ENCODE peak calls at places on chromosomes 3 and 15, in four cellular contexts. D is dorsolateral prefrontal cortex, H is fibroblast of pulmonary artery, F is cardiac fibroblast. Y is an unnamed sample.
A peak's percentile ranks its signal among the peaks of the same experiment; 100 is the strongest.

GRCh38 chr3:6825527-6825926 is 35.4 kb upstream of the GRM7 start:
- DNase-seq in D (no peak), H (no peak), F (no peak), Y (no peak)

GRCh38 chr3:156378871-156379270 is 176.0 kb downstream of the SSR3 start:
- DNase-seq in D (no peak), H (no peak), F (no peak), Y (no peak)

GRCh38 chr3:143306419-143306818 is 186.8 kb downstream of the CHST2 start:
- DNase-seq in D (no peak), H (no peak), F (no peak), Y (no peak)

GRCh38 chr15:74889390-74889881 is 406 bp upstream of the MPI start:
- DNase-seq in D (peak; percentile 69), H (peak; percentile 38), F (peak; percentile 43), Y (no peak)

GRCh38 chr3:172040976-172041963 is 1.9 kb downstream of the FNDC3B start:
- DNase-seq in D (no peak), H (peak; percentile 68), F (peak; percentile 77), Y (peak; percentile 54)

GRCh38 chr3:5103743-5104142 is 18.3 kb upstream of the ARL8B start:
- DNase-seq in D (no peak), H (no peak), F (no peak), Y (no peak)

GRCh38 chr3:15646924-15647511 is 45.5 kb downstream of the BTD start:
- DNase-seq in D (no peak), H (peak; percentile 98), F (peak; percentile 97), Y (peak; percentile 99)

GRCh38 chr3:171696805-171697204 is 113.5 kb downstream of the PLD1 start:
- DNase-seq in D (no peak), H (no peak), F (no peak), Y (no peak)

GRCh38 chr3:51672083-51672475 is 1.0 kb downstream of the TEX264 start:
- DNase-seq in D (no peak), H (no peak), F (no peak), Y (no peak)

GRCh38 chr3:150736903-150737832 is 25.8 kb downstream of the SIAH2 start:
- DNase-seq in D (no peak), H (peak; percentile 46), F (peak; percentile 41), Y (no peak)

GRCh38 chr15:20351448-20351961 is 190.1 kb downstream of the GOLGA6L6 start:
- DNase-seq in D (peak; percentile 58), H (no peak), F (no peak), Y (no peak)

GRCh38 chr3:197511853-197512635 is 43.7 kb downstream of the BDH1 start:
- DNase-seq in D (peak; percentile 34), H (no peak), F (no peak), Y (no peak)

GRCh38 chr3:147415337-147415736 is 6.2 kb downstream of the ZIC1 start:
- DNase-seq in D (no peak), H (no peak), F (no peak), Y (no peak)

GRCh38 chr3:175512700-175513099 is 653.6 kb downstream of the NAALADL2 start:
- DNase-seq in D (no peak), H (peak; percentile 2), F (no peak), Y (no peak)

GRCh38 chr15:59247364-59247763 is 40.7 kb downstream of the LDHAL6B start:
- DNase-seq in D (no peak), H (peak; percentile 89), F (peak; percentile 84), Y (peak; percentile 72)

GRCh38 chr3:127628788-127629456 is at the start of gene PODXL2:
- DNase-seq in D (peak; percentile 77), H (peak; percentile 58), F (peak; percentile 66), Y (peak; percentile 40)

GRCh38 chr3:23106641-23107040 is 96.5 kb upstream of the UBE2E2 start:
- DNase-seq in D (no peak), H (no peak), F (no peak), Y (no peak)

GRCh38 chr3:97957617-97958311 is 14.5 kb downstream of the RIOX2 start:
- DNase-seq in D (no peak), H (no peak), F (peak; percentile 53), Y (no peak)

GRCh38 chr15:32898414-32898813 is 180.6 kb downstream of the GREM1 start:
- DNase-seq in D (no peak), H (no peak), F (no peak), Y (no peak)
- TF ChIP-seq CTCF in D (no peak), H (no peak), F (no peak), Y (no peak)

GRCh38 chr3:82509106-82509842 is 747.8 kb upstream of the GBE1 start:
- DNase-seq in D (no peak), H (no peak), F (no peak), Y (no peak)
- H3K4me3 ChIP-seq in D (no peak overlapping the region), H (no peak overlapping the region), F (no peak overlapping the region), Y (no peak overlapping the region)

DNA sequence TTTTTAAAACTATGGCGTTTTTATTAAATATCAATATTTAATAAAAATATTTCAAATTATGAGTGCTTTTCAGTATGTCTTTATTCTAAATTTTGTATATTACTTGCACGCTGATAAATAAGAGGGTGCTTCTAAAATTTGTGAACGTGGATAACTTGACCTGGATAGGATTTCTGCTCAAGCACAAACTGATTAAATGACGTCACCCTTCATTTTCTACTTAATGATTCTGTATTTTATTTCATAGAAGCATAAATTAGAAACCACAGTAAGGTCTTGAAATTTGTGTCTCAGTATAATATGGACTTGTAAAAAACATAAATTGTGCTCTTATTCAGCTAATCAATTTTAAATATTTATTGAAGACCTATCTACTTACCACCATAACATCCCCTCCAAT is 903.7 kb downstream of the ROBO2 start:
- DNase-seq in D (no peak), H (no peak), F (no peak), Y (no peak)
- TF ChIP-seq CTCF in D (no peak), H (no peak), F (no peak), Y (no peak)

DNA sequence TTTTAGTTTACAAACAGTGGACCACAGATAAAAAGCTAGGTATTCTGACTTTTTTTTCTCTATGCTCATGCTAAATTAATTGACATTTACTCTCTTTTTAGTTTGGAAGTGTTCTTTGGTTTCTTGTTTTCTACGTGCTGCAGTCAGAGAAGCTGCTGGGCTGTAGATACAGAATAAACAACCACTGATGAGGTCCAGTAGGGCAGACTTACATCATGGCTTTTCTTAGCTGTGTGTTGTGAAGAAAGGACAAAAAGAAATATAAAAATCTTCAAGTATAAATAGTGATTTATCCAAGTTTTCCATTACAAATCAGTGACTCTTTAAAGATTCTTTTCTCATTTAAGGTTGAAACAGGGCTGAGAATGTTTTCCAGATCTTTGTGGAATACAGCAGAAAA is 122.2 kb downstream of the CMSS1 start:
- DNase-seq in D (no peak), H (no peak), F (no peak), Y (no peak)
- H3K4me3 ChIP-seq in D (no peak overlapping the region), H (no peak overlapping the region), F (no peak overlapping the region), Y (no peak overlapping the region)

GRCh38 chr15:90932660-90932991 is 277 bp upstream of the HDDC3 start:
- DNase-seq in D (no peak), H (no peak), F (no peak), Y (no peak)

GRCh38 chr15:90929709-90930019 is 2.7 kb downstream of the HDDC3 start:
- DNase-seq in D (no peak), H (no peak), F (no peak), Y (no peak)

GRCh38 chr15:90930861-90931629 is 1.3 kb downstream of the HDDC3 start:
- DNase-seq in D (no peak), H (no peak), F (peak; percentile 48), Y (no peak)

GRCh38 chr15:90933310-90933709 is 961 bp upstream of the HDDC3 start:
- DNase-seq in D (no peak), H (no peak), F (no peak), Y (no peak)

DNA sequence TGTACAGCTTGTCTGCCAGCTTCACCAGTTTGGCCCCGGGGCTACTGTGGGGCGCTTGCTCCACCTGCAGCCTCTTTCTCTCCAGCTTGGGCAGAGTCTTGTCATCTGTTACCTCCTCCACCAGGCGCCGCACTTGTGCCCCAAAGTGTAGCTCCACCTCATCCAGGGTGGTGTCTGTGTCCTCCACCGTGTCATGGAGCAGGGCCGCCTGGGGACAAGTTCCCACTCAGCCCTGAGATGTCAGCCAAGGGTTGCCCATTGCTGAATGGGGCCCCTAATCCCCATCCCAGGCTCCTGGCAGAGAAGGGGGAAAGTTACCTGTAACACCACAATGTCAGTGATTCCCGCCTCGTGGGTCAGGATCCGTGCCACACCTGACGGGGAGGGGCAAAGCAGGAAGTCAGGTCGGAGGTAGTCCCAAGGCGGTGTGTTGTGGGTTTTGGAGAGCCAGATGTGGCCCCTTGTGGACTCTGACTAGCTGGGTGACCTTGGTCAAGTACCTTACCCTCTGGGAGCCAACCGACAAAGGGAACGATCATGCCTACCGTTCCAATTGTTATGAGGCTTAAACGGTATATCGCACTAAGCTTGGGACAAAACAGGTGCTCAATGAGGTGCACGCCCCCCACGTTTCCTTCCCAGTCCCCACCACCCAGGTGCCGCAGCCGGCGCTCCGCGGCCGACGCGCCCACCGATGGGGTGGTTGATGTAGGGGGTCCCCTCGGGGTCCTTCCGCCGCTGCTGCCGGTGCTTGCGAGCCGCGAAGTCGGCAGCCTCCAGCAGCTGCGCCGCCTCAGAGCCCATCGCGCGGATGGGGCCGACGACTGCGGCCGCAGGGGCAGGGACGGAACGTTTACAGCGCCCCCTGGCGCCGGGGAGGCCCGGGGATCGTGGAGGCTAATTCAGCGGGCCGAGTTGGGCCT is at the start of gene HDDC3:
- DNase-seq in D (peak; percentile 92), H (peak; percentile 83), F (peak; percentile 87), Y (peak; percentile 79)
- TF ChIP-seq CTCF in D (peak; percentile 93), H (peak; percentile 75), F (peak; percentile 87), Y (peak; percentile 92)

GRCh38 chr15:63299981-63300575 is 22.7 kb downstream of the APH1B start:
- DNase-seq in D (no peak), H (no peak), F (no peak), Y (no peak)
- H3K4me3 ChIP-seq in D (no peak overlapping the region), H (no peak overlapping the region), F (no peak overlapping the region), Y (no peak overlapping the region)

Y was measured in astrocyte of the spinal cord.